ENCODE peak calls at places on chromosomes 6 and 20, in four cellular contexts. S is esophagus muscularis mucosa, X is HFF-Myc, F is heart right ventricle. N is an unnamed sample.
A peak's percentile ranks its signal among the peaks of the same experiment; 100 is the strongest.

GRCh38 chr20:59568509-59569024 is 35.8 kb upstream of the PHACTR3 start:
- DNase-seq in S (no peak), F (no peak), X (no peak), N (no peak)

GRCh38 chr6:168886306-168886854 is 367.3 kb downstream of the THBS2 start:
- DNase-seq in F (no peak), S (no peak), X (no peak), N (no peak)

GRCh38 chr6:18389479-18389878 is 2.3 kb downstream of the RNF144B start:
- DNase-seq in F (no peak), X (peak; percentile 17), S (no peak), N (no peak)

GRCh38 chr20:24465730-24466129 is 3.7 kb upstream of the SYNDIG1 start:
- DNase-seq in F (peak; percentile 30), X (no peak), S (no peak), N (no peak)

GRCh38 chr6:35062676-35063574 is 78.2 kb downstream of the TCP11 start:
- DNase-seq in X (no peak), S (no peak), F (no peak), N (no peak)

GRCh38 chr6:125267806-125268523 is 33.8 kb downstream of the HDDC2 start:
- DNase-seq in F (no peak), X (no peak), S (no peak), N (peak; percentile 75)

GRCh38 chr6:131949909-131950766 is 1.0 kb downstream of the CCN2 start:
- DNase-seq in S (no peak), X (peak; percentile 81), F (peak; percentile 74), N (peak; percentile 68)

GRCh38 chr20:50957276-50957675 is 1.1 kb downstream of the DPM1 start:
- DNase-seq in X (no peak), F (no peak), S (no peak), N (no peak)

GRCh38 chr20:61633004-61633403 is 380.9 kb downstream of the CDH4 start:
- DNase-seq in F (no peak), X (no peak), S (no peak), N (no peak)

GRCh38 chr6:41707565-41708200 is 27.7 kb downstream of the TFEB start:
- DNase-seq in S (no peak), X (no peak), F (peak; percentile 38), N (no peak)

GRCh38 chr6:51398064-51398740 is 579.5 kb downstream of the TFAP2B start:
- DNase-seq in S (no peak), X (no peak), F (no peak), N (no peak)

GRCh38 chr6:79239538-79240168 is 5.2 kb upstream of the HMGN3 start:
- DNase-seq in S (no peak), F (no peak), X (no peak), N (no peak)

GRCh38 chr6:134851548-134851947 is 98.4 kb downstream of the ALDH8A1 start:
- DNase-seq in S (no peak), X (no peak), F (no peak), N (no peak)

GRCh38 chr20:57608516-57608915 is 11.7 kb downstream of the ZBP1 start:
- DNase-seq in F (no peak), X (no peak), S (no peak), N (no peak)

GRCh38 chr6:161131367-161131766 is 139.8 kb downstream of the MAP3K4 start:
- DNase-seq in F (no peak), S (peak; percentile 31), X (no peak), N (no peak)

GRCh38 chr6:157139054-157139708 is 184.1 kb downstream of the TMEM242 start:
- DNase-seq in X (no peak), F (no peak), S (no peak), N (no peak)

GRCh38 chr6:49333345-49334120 is 129.5 kb downstream of the MMUT start:
- DNase-seq in S (no peak), X (no peak), F (no peak), N (no peak)

GRCh38 chr6:2970753-2971419 is 481 bp downstream of the SERPINB6 start:
- DNase-seq in F (peak; percentile 85), X (no peak), S (no peak), N (no peak)

GRCh38 chr20:12941025-12941424 is 67.7 kb upstream of the SPTLC3 start:
- DNase-seq in S (no peak), X (no peak), F (no peak), N (no peak)

GRCh38 chr20:20414640-20415274 is 46.9 kb downstream of the INSM1 start:
- DNase-seq in X (no peak), F (no peak), S (no peak), N (no peak)

GRCh38 chr6:606829-607379 is 50.0 kb downstream of the HUS1B start:
- DNase-seq in F (no peak), S (no peak), X (no peak), N (no peak)

GRCh38 chr6:168387426-168387825 is 53.6 kb upstream of the SMOC2 start:
- DNase-seq in X (no peak), F (no peak), S (no peak), N (no peak)

GRCh38 chr20:3447321-3447720 is 23.5 kb upstream of the ATRN start:
- DNase-seq in X (no peak), S (no peak), F (no peak), N (no peak)

GRCh38 chr6:130935978-130936377 is 108.8 kb downstream of the SMLR1 start:
- DNase-seq in S (no peak), F (no peak), X (no peak), N (no peak)

GRCh38 chr6:95917034-95917433 is 98.7 kb upstream of the FUT9 start:
- DNase-seq in X (no peak), S (no peak), F (no peak), N (peak; percentile 13)

GRCh38 chr6:137749595-137750215 is 117.4 kb upstream of the TNFAIP3 start:
- DNase-seq in F (no peak), S (no peak), X (no peak), N (no peak)

GRCh38 chr6:110255356-110255755 is 75.1 kb downstream of the CDC40 start:
- DNase-seq in X (peak; percentile 14), S (no peak), F (no peak), N (no peak)

GRCh38 chr6:111696814-111697213 is 91.1 kb upstream of the TRAF3IP2 start:
- DNase-seq in F (no peak), X (no peak), S (no peak), N (no peak)

GRCh38 chr20:9136114-9136513 is 67.2 kb downstream of the PLCB4 start:
- DNase-seq in S (no peak), F (no peak), X (no peak), N (no peak)

GRCh38 chr6:141164042-141164748 is 968.5 kb upstream of the GJE1 start:
- DNase-seq in X (no peak), F (no peak), S (no peak), N (no peak)

GRCh38 chr6:73739097-73739496 is 43.1 kb downstream of the CD109 start:
- DNase-seq in F (no peak), X (peak; percentile 63), S (no peak), N (peak; percentile 19)

GRCh38 chr20:38776363-38776762 is 28.1 kb downstream of the ACTR5 start:
- DNase-seq in F (no peak), S (no peak), X (no peak), N (no peak)

GRCh38 chr6:83781506-83781905 is 71.7 kb upstream of the RIPPLY2 start:
- DNase-seq in F (no peak), S (no peak), X (no peak), N (no peak)

GRCh38 chr20:16061394-16061793 is 511.9 kb downstream of the KIF16B start:
- DNase-seq in S (no peak), F (no peak), X (no peak), N (no peak)

GRCh38 chr6:80547827-80548226 is 441.4 kb downstream of the BCKDHB start:
- DNase-seq in F (no peak), S (no peak), X (peak; percentile 49), N (no peak)

GRCh38 chr6:29737707-29738630 is 14.7 kb downstream of the HLA-F start:
- DNase-seq in S (no peak), X (peak; percentile 38), F (peak; percentile 46), N (no peak)

GRCh38 chr20:8254911-8255582 is 123.0 kb downstream of the PLCB1 start:
- DNase-seq in F (no peak), S (no peak), X (no peak), N (no peak)

GRCh38 chr6:119483936-119484335 is 134.4 kb upstream of the MAN1A1 start:
- DNase-seq in X (no peak), S (no peak), F (no peak), N (no peak)

GRCh38 chr6:119481098-119481497 is 131.5 kb upstream of the MAN1A1 start:
- DNase-seq in S (no peak), F (no peak), X (no peak), N (no peak)

GRCh38 chr6:119482850-119483285 is 133.3 kb upstream of the MAN1A1 start:
- DNase-seq in F (no peak), S (no peak), X (no peak), N (no peak)

GRCh38 chr6:119481981-119482380 is 132.4 kb upstream of the MAN1A1 start:
- DNase-seq in F (no peak), X (no peak), S (no peak), N (no peak)

DNA sequence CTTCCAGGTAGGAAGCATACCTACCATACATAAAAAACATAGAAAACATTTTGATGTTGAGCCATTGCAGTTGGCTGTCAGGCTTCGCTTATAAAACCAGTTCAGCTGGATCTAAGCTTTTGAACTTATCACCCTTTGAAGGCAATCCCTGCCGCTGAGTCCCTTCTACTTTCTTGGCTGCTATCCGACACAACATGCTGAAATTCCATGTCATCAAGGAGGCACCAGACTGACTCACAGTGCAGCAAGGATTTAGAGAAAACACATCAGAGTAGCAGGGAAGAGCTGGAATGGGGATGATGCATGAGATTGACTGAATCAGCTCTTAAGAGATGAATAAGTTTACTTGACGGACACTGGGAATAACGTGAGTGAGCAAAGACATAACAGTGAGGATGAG is 135.0 kb upstream of the MAN1A1 start:
- DNase-seq in F (no peak), X (peak; percentile 30), S (no peak), N (peak; percentile 89)
- TF ChIP-seq CTCF in F (no peak), X (no peak), S (no peak), N (no peak)

DNA sequence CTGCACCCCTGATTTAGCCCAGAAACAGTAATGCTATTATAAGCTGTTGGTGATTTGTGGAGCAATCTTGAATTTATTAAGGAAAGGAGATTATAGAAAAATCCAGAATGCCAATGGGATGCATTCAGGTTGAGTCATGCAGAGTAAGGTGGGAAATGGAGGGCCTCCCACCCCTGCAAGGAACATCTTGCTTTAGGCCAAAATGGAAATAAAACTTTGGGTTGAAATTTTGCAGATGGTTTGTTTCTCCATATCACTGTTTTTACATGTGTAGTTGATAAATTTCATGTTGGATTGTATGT is 152.4 kb downstream of the BCAS1 start:
- DNase-seq in X (no peak), S (no peak), F (no peak), N (peak; percentile 88)
- H3K4me3 ChIP-seq in X (no peak overlapping the region), S (no peak overlapping the region), F (no peak overlapping the region), N (no peak overlapping the region)

DNA sequence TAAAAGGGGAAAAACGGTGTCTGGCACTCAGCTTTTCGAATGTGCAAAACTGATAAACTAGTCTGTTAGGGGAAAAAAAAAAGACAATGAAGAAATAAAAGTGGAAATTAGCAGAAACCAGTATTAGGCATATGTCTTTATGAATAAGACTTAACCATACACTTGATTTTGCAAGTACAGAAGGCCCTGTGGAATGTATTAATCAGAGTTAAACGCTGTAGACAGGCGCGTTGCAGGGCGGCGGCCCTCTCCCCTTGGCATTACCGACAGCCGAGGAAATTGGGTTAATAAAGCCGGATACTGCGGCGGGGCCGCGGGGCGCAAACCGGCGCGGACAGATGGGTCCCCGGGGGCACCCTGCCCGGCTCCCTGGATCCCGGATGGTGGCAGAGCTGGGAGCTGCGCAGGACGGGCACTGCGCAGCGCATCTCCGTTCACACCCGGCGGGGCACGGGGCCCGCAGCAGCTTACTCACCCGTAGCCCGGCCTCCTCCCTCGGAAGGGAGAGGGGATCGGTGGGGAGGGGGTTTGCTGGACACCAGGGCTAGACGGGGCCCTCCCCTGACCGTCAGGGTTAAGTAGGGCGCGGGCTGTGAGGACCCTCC is 2.1 kb downstream of the BHLHE23 start:
- DNase-seq in S (no peak), X (no peak), F (no peak), N (no peak)
- TF ChIP-seq CTCF in S (no peak), X (no peak), F (no peak), N (no peak)

GRCh38 chr6:158290040-158290439 is 22.2 kb upstream of the TULP4 start:
- DNase-seq in F (no peak), X (no peak), S (no peak), N (no peak)
- H3K4me3 ChIP-seq in F (no peak overlapping the region), X (no peak overlapping the region), S (no peak overlapping the region), N (no peak overlapping the region)

N was measured in retinal pigment epithelial cell.